ENCODE peak calls at places on chromosomes 3 and 15, in five cellular contexts. Z, G, B, O and E are unnamed samples.

GRCh38 chr3:133820889-133821675 is 15.5 kb downstream of the SRPRB start:
- DNase-seq in Z (no peak), G (no peak), B (no peak), O (no peak), E (no peak)

GRCh38 chr15:62942411-62942810 is 100.1 kb upstream of the TPM1 start:
- DNase-seq in Z (no peak), G (no peak), B (no peak), O (no peak), E (no peak)

GRCh38 chr15:85973584-85974347 is 105.9 kb upstream of the AGBL1 start:
- DNase-seq in Z (no peak), G (peak), B (no peak), O (no peak), E (no peak)

GRCh38 chr3:70728311-70728710 is 415.9 kb upstream of the MDFIC2 start:
- DNase-seq in Z (no peak), G (no peak), B (no peak), O (no peak), E (no peak)

GRCh38 chr3:134389865-134390264 is 15.6 kb upstream of the AMOTL2 start:
- DNase-seq in Z (no peak), G (no peak), B (no peak), O (no peak), E (no peak)

GRCh38 chr3:190375671-190376070 is 12.3 kb upstream of the CLDN16 start:
- DNase-seq in Z (no peak), G (no peak), B (no peak), O (no peak), E (no peak)

GRCh38 chr3:172461530-172462138 is 13.4 kb upstream of the GHSR start:
- DNase-seq in Z (no peak), G (peak), B (no peak), O (no peak), E (no peak)

GRCh38 chr15:84926491-84927220 is 42.2 kb downstream of the SLC28A1 start:
- DNase-seq in Z (no peak), G (no peak), B (no peak), O (no peak), E (no peak)